ENCODE peak calls at places on chromosome 4, in four cellular contexts. Z is HepG2, S is GM12878, E is K562. C is an unnamed sample.

GRCh38 chr4:177047070-177047850 is 254.5 kb upstream of the VEGFC start:
- DNase-seq in Z (peak; percentile 50), S (no peak), E (peak; percentile 62), C (peak; percentile 49)

GRCh38 chr4:10577495-10577894 is 107.1 kb downstream of the CLNK start:
- DNase-seq in Z (no peak), S (no peak), E (no peak), C (no peak)

GRCh38 chr4:154506253-154506652 is 14.7 kb upstream of the DCHS2 start:
- DNase-seq in Z (peak; percentile 27), S (no peak), E (peak; percentile 72), C (peak; percentile 12)

GRCh38 chr4:40515037-40515397 is 114.6 kb downstream of the RBM47 start:
- DNase-seq in Z (no peak), S (no peak), E (no peak), C (no peak)

GRCh38 chr4:152735302-152735917 is 44.1 kb downstream of the TIGD4 start:
- DNase-seq in Z (no peak), S (peak; percentile 32), E (peak; percentile 10), C (peak; percentile 50)

GRCh38 chr4:41927761-41928499 is 7.3 kb upstream of the TMEM33 start:
- DNase-seq in Z (peak; percentile 32), S (no peak), E (no peak), C (no peak)

GRCh38 chr4:48939785-48940184 is 33.2 kb upstream of the OCIAD2 start:
- DNase-seq in Z (no peak), S (no peak), E (no peak), C (no peak)

GRCh38 chr4:17385403-17385802 is 126.5 kb downstream of the QDPR start:
- DNase-seq in Z (no peak), S (peak; percentile 24), E (peak; percentile 3), C (no peak)

GRCh38 chr4:85953651-85954018 is 406.2 kb downstream of the MAPK10 start:
- DNase-seq in Z (no peak), S (no peak), E (no peak), C (no peak)

GRCh38 chr4:71209161-71209560 is 129.7 kb upstream of the SLC4A4 start:
- DNase-seq in Z (no peak), S (no peak), E (no peak), C (no peak)

GRCh38 chr4:27397886-27398285 is 537.2 kb downstream of the STIM2 start:
- DNase-seq in Z (no peak), S (no peak), E (no peak), C (no peak)

GRCh38 chr4:38670939-38671593 is 7.1 kb downstream of the KLF3 start:
- DNase-seq in Z (no peak), S (no peak), E (no peak), C (no peak)

GRCh38 chr4:11355224-11355623 is 73.5 kb downstream of the HS3ST1 start:
- DNase-seq in Z (no peak), S (no peak), E (no peak), C (no peak)

GRCh38 chr4:55218041-55218440 is 92.6 kb upstream of the KDR start:
- DNase-seq in Z (no peak), S (no peak), E (no peak), C (no peak)

GRCh38 chr4:17597517-17597916 is 16.9 kb upstream of the MED28 start:
- DNase-seq in Z (no peak), S (no peak), E (peak; percentile 35), C (peak; percentile 21)

GRCh38 chr4:146439999-146440398 is 81.7 kb downstream of the SLC10A7 start:
- DNase-seq in Z (no peak), S (no peak), E (no peak), C (no peak)

GRCh38 chr4:47926667-47927258 is 12.4 kb upstream of the NFXL1 start:
- DNase-seq in Z (peak; percentile 61), S (no peak), E (peak; percentile 76), C (peak; percentile 17)

GRCh38 chr4:176150283-176150682 is 45.1 kb downstream of the SPATA4 start:
- DNase-seq in Z (peak; percentile 5), S (no peak), E (peak; percentile 2), C (peak; percentile 17)

GRCh38 chr4:110087116-110087708 is 111.2 kb downstream of the ELOVL6 start:
- DNase-seq in Z (no peak), S (no peak), E (no peak), C (no peak)
- TF ChIP-seq JUND in Z (no peak), S (no peak), E (no peak), C (peak; percentile 70)

GRCh38 chr4:187558391-187558790 is 437.2 kb upstream of the ZFP42 start:
- DNase-seq in Z (no peak), S (no peak), E (no peak), C (no peak)
- TF ChIP-seq MXI1 in Z (no peak), S (no peak), E (no peak), C (no peak)

DNA sequence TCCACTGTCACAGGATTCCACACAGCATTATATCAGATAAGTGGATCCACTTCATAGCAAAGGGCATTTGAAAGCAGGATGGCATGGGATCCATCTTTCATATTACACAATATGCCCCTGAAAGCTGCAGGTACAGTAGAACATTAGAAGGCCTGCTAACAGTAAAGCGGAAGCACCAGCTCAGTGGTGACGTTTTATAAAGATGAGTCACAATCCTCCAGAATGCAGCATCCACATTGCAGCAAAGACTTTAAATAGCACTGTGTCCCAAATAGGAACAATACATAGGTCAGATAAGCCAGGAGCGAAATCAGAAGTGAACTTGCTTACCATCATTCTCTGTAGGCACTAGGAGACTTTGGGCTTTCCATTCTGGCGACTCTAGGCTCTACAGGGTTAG is 609.5 kb upstream of the FAT1 start:
- DNase-seq in Z (no peak), S (no peak), E (no peak), C (no peak)
- TF ChIP-seq JUND in Z (no peak), S (no peak), E (no peak), C (no peak)

GRCh38 chr4:124936427-124936826 is 223.9 kb upstream of the ANKRD50 start:
- DNase-seq in Z (no peak), S (no peak), E (no peak), C (peak; percentile 2)

GRCh38 chr4:124938836-124939235 is 226.3 kb upstream of the ANKRD50 start:
- DNase-seq in Z (no peak), S (no peak), E (no peak), C (no peak)

GRCh38 chr4:124940387-124940786 is 227.9 kb upstream of the ANKRD50 start:
- DNase-seq in Z (no peak), S (no peak), E (no peak), C (no peak)

GRCh38 chr4:124939908-124940307 is 227.4 kb upstream of the ANKRD50 start:
- DNase-seq in Z (no peak), S (no peak), E (no peak), C (no peak)

DNA sequence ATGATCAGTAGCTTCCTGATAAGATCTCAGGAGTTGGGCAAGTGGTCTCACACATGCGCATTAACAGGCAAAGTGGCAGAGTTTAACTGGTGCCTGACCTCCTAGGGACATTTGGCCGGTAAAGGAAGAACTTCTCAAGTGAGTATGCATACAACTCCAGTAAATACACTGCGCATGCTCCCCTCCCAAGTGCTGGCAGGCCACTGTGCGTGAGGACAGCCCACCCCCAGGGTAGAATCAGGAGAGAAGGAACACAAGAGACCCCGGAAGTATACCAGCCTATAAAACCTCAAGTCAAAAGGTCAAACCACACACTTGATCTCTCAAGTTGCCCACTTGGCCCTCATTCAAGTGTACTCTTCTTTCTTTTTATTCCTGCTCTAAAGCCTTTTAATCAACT is 225.5 kb upstream of the ANKRD50 start:
- DNase-seq in Z (no peak), S (no peak), E (no peak), C (no peak)
- TF ChIP-seq MXI1 in Z (no peak), S (no peak), E (no peak), C (no peak)

GRCh38 chr4:75710246-75710645 is 14.1 kb upstream of the USO1 start:
- DNase-seq in Z (no peak), S (no peak), E (no peak), C (no peak)
- TF ChIP-seq JUND in Z (no peak), S (no peak), E (no peak), C (no peak)

GRCh38 chr4:5719329-5720055 is 8.5 kb downstream of the EVC start:
- DNase-seq in Z (no peak), S (no peak), E (no peak), C (no peak)

GRCh38 chr4:5715357-5715756 is 4.4 kb downstream of the EVC start:
- DNase-seq in Z (no peak), S (no peak), E (no peak), C (no peak)

GRCh38 chr4:5716391-5716790 is 5.4 kb downstream of the EVC start:
- DNase-seq in Z (no peak), S (no peak), E (no peak), C (no peak)

GRCh38 chr4:5718411-5718810 is 7.4 kb downstream of the EVC start:
- DNase-seq in Z (no peak), S (no peak), E (no peak), C (no peak)

DNA sequence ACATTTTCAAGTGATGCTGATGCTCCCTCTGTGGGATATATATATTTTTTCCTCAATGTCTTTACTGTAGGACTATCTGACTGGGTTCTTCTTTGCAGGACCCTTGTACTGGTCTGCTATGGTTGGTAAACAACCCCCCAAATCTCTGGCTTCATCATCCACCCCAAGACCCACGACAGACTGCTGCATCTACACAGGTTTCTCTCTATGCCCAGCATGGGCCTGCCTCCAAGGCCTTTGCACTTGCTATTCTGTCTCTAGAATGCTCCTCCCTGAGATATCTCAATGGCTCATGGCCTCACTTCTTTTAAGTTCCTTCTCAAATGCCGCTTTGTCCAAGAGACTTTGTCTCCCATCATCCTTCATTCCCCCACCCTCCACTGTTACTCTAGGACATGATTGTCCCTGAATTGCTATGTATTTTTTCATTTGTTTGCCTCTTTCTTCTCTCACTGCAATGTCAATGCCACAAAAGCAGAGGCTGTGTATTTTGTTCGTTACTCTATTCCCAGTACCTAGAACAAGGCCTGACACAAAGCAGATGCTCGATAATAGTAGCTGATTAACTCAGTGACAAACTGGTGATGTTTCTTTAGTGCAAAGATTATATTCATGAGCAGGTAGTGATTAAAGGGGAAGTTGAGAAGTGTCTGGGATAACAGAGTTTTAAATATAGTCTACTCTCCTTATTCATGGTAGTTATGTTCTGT is 6.6 kb downstream of the EVC start:
- DNase-seq in Z (peak; percentile 53), S (no peak), E (no peak), C (no peak)
- TF ChIP-seq MXI1 in Z (no peak), S (no peak), E (no peak), C (no peak)

GRCh38 chr4:15043226-15043625 is 40.9 kb downstream of the CPEB2 start:
- DNase-seq in Z (peak; percentile 24), S (no peak), E (peak; percentile 11), C (peak; percentile 19)
- TF ChIP-seq JUND in Z (no peak), S (no peak), E (no peak), C (no peak)

C was measured in SK-N-SH.